ENCODE peak calls at places on chromosomes 4 and X, in five cellular contexts. One of them, this sample, is unnamed.

GRCh38 chr4:39032218-39033085 is at the start of gene TMEM156:
- DNase-seq in HepG2: peak
- DNase-seq in GM12878: peak
- DNase-seq in endothelial cell of umbilical vein: peak
- DNase-seq in HCT116: no peak
- DNase-seq in this sample: no peak

GRCh38 chrX:99001286-99001685 is 1408.8 kb downstream of the PCDH19 start:
- DNase-seq in GM12878: no peak
- DNase-seq in HCT116: no peak
- DNase-seq in endothelial cell of umbilical vein: no peak
- DNase-seq in HepG2: no peak
- DNase-seq in this sample: no peak

GRCh38 chr4:184099541-184099966 is 118.1 kb downstream of the ENPP6 start:
- DNase-seq in GM12878: no peak
- DNase-seq in HCT116: no peak
- DNase-seq in endothelial cell of umbilical vein: no peak
- DNase-seq in HepG2: no peak
- DNase-seq in this sample: no peak

GRCh38 chr4:138908134-138908533 is 107.4 kb upstream of the NOCT start:
- DNase-seq in endothelial cell of umbilical vein: no peak
- DNase-seq in GM12878: no peak
- DNase-seq in HCT116: no peak
- DNase-seq in HepG2: no peak
- DNase-seq in this sample: no peak

GRCh38 chr4:119087121-119087520 is 48.5 kb upstream of the MYOZ2 start:
- DNase-seq in HCT116: no peak
- DNase-seq in GM12878: no peak
- DNase-seq in HepG2: no peak
- DNase-seq in endothelial cell of umbilical vein: peak
- DNase-seq in this sample: no peak

GRCh38 chr4:23921993-23922392 is 32.1 kb upstream of the PPARGC1A start:
- DNase-seq in GM12878: no peak
- DNase-seq in HCT116: no peak
- DNase-seq in endothelial cell of umbilical vein: no peak
- DNase-seq in HepG2: no peak
- DNase-seq in this sample: no peak

GRCh38 chrX:97740886-97741285 is 857.2 kb downstream of the RPA4 start:
- DNase-seq in endothelial cell of umbilical vein: no peak
- DNase-seq in HCT116: no peak
- DNase-seq in HepG2: no peak
- DNase-seq in GM12878: no peak
- DNase-seq in this sample: no peak

GRCh38 chr4:73851293-73851692 is 1.8 kb upstream of the PF4V1 start:
- DNase-seq in GM12878: no peak
- DNase-seq in HCT116: no peak
- DNase-seq in HepG2: no peak
- DNase-seq in endothelial cell of umbilical vein: no peak
- DNase-seq in this sample: no peak

GRCh38 chr4:5619913-5620625 is 88.3 kb downstream of the EVC2 start:
- DNase-seq in HepG2: no peak
- DNase-seq in endothelial cell of umbilical vein: no peak
- DNase-seq in HCT116: no peak
- DNase-seq in GM12878: no peak
- DNase-seq in this sample: peak

GRCh38 chr4:56990109-56990508 is 11.4 kb downstream of the POLR2B start:
- DNase-seq in HCT116: no peak
- DNase-seq in HepG2: no peak
- DNase-seq in GM12878: no peak
- DNase-seq in endothelial cell of umbilical vein: no peak
- DNase-seq in this sample: no peak

GRCh38 chr4:188949608-188950007 is 810.4 kb downstream of the TRIML1 start:
- DNase-seq in endothelial cell of umbilical vein: no peak
- DNase-seq in GM12878: no peak
- DNase-seq in HepG2: no peak
- DNase-seq in HCT116: no peak
- DNase-seq in this sample: no peak

GRCh38 chr4:174919886-174920423 is 1.8 kb downstream of the ADAM29 start:
- DNase-seq in GM12878: no peak
- DNase-seq in HepG2: no peak
- DNase-seq in HCT116: no peak
- DNase-seq in endothelial cell of umbilical vein: no peak
- DNase-seq in this sample: no peak

GRCh38 chrX:48683411-48683982 is at the start of gene WAS:
- DNase-seq in HCT116: no peak
- DNase-seq in endothelial cell of umbilical vein: no peak
- DNase-seq in HepG2: no peak
- DNase-seq in GM12878: peak
- DNase-seq in this sample: no peak

GRCh38 chr4:25020240-25020639 is 10.5 kb downstream of the LGI2 start:
- DNase-seq in HepG2: no peak
- DNase-seq in HCT116: no peak
- DNase-seq in endothelial cell of umbilical vein: no peak
- DNase-seq in GM12878: no peak
- DNase-seq in this sample: no peak

GRCh38 chr4:152534541-152535231 is 1.2 kb downstream of the FBXW7 start:
- DNase-seq in HepG2: no peak
- DNase-seq in endothelial cell of umbilical vein: peak
- DNase-seq in GM12878: no peak
- DNase-seq in HCT116: no peak
- DNase-seq in this sample: no peak

GRCh38 chr4:3210467-3210866 is 38.5 kb upstream of the MSANTD1 start:
- DNase-seq in HepG2: no peak
- DNase-seq in HCT116: no peak
- DNase-seq in endothelial cell of umbilical vein: no peak
- DNase-seq in GM12878: no peak
- DNase-seq in this sample: no peak

GRCh38 chrX:47215291-47215900 is 3.1 kb upstream of the CDK16 start:
- DNase-seq in HepG2: no peak
- DNase-seq in endothelial cell of umbilical vein: no peak
- DNase-seq in HCT116: no peak
- DNase-seq in GM12878: no peak
- DNase-seq in this sample: peak

GRCh38 chr4:59695355-59696053 is 1504.6 kb upstream of the ADGRL3 start:
- DNase-seq in HCT116: no peak
- DNase-seq in endothelial cell of umbilical vein: no peak
- DNase-seq in HepG2: no peak
- DNase-seq in GM12878: no peak
- DNase-seq in this sample: no peak
- TF ChIP-seq EZH2 in HCT116: no peak
- TF ChIP-seq EZH2 in endothelial cell of umbilical vein: no peak
- TF ChIP-seq EZH2 in HepG2: no peak
- TF ChIP-seq EZH2 in GM12878: no peak
- TF ChIP-seq EZH2 in this sample: no peak

GRCh38 chr4:182808673-182809416 is 108.3 kb downstream of the DCTD start:
- DNase-seq in endothelial cell of umbilical vein: no peak
- DNase-seq in GM12878: peak
- DNase-seq in HepG2: no peak
- DNase-seq in HCT116: no peak
- DNase-seq in this sample: no peak
- TF ChIP-seq POLR2AphosphoS5 in endothelial cell of umbilical vein: no peak
- TF ChIP-seq POLR2AphosphoS5 in GM12878: no peak
- TF ChIP-seq POLR2AphosphoS5 in HepG2: no peak
- TF ChIP-seq POLR2AphosphoS5 in HCT116: no peak
- TF ChIP-seq POLR2AphosphoS5 in this sample: no peak

GRCh38 chr4:122826000-122826595 is 533 bp upstream of the FGF2 start:
- DNase-seq in endothelial cell of umbilical vein: peak
- DNase-seq in GM12878: no peak
- DNase-seq in HCT116: no peak
- DNase-seq in HepG2: no peak
- DNase-seq in this sample: no peak

GRCh38 chr4:122826596-122827257 is at the start of gene FGF2:
- DNase-seq in HepG2: no peak
- DNase-seq in HCT116: no peak
- DNase-seq in GM12878: no peak
- DNase-seq in endothelial cell of umbilical vein: peak
- DNase-seq in this sample: no peak

GRCh38 chr4:122824616-122825015 is 2.0 kb upstream of the FGF2 start:
- DNase-seq in endothelial cell of umbilical vein: peak
- DNase-seq in GM12878: no peak
- DNase-seq in HCT116: no peak
- DNase-seq in HepG2: no peak
- DNase-seq in this sample: no peak

GRCh38 chr4:122827899-122828601 is 1.4 kb downstream of the FGF2 start:
- DNase-seq in HepG2: peak
- DNase-seq in HCT116: no peak
- DNase-seq in endothelial cell of umbilical vein: peak
- DNase-seq in GM12878: peak
- DNase-seq in this sample: no peak

DNA sequence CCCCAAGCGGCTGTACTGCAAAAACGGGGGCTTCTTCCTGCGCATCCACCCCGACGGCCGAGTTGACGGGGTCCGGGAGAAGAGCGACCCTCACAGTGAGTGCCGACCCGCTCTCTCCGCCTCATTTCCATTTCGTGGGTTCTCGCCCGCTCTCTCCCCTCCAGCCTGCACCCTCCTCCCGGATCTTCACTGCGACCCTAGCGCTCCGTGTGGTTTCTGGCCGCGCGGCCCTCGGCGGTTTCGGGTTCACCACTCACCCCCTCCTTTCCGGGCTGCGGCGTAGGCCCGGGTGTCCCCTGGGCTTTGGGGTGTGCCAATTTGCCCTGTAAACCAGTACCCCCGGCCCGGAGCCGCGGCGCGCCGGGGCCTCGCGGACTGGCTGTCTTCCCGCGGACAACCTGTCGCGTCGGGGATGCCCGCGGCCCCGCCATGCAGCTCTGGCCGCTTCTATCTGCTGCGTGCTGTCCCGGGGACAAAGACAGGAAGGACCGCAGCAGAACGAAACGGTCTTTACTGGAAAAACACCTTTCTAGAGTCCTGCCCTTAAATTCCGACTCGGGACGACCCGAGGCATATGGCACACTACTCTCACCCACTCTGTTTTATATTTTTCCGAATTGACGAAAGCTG is 742 bp downstream of the FGF2 start:
- DNase-seq in HepG2: no peak
- DNase-seq in GM12878: peak
- DNase-seq in HCT116: no peak
- DNase-seq in endothelial cell of umbilical vein: peak
- DNase-seq in this sample: no peak
- TF ChIP-seq EZH2 in HepG2: peak
- TF ChIP-seq EZH2 in GM12878: no peak
- TF ChIP-seq EZH2 in HCT116: no peak
- TF ChIP-seq EZH2 in endothelial cell of umbilical vein: no peak
- TF ChIP-seq EZH2 in this sample: no peak

GRCh38 chr4:89737888-89738287 is 99.1 kb downstream of the SNCA start:
- DNase-seq in GM12878: no peak
- DNase-seq in endothelial cell of umbilical vein: peak
- DNase-seq in HepG2: no peak
- DNase-seq in HCT116: no peak
- DNase-seq in this sample: no peak
- TF ChIP-seq POLR2AphosphoS5 in GM12878: no peak
- TF ChIP-seq POLR2AphosphoS5 in endothelial cell of umbilical vein: peak
- TF ChIP-seq POLR2AphosphoS5 in HepG2: no peak
- TF ChIP-seq POLR2AphosphoS5 in HCT116: no peak
- TF ChIP-seq POLR2AphosphoS5 in this sample: no peak